ENCODE peak calls at places on chromosomes 16 and 17, in five cellular contexts. Y is MM.1S, R is adrenal gland, Q is PC-9, U is HL-60. M is an unnamed sample. For H3K27me3, the result is how much of the 10 kb centered on the place peaks cover.

GRCh38 chr16:67393111-67393789 is at the start of gene TPPP3:
- DNase-seq in Y (no peak), R (peak), Q (peak), U (no peak), M (no peak)

GRCh38 chr16:52496051-52496876 is 50.7 kb downstream of the TOX3 start:
- DNase-seq in Y (no peak), R (no peak), Q (no peak), U (no peak), M (no peak)

GRCh38 chr17:39703913-39704312 is 4.0 kb downstream of the ERBB2 start:
- DNase-seq in Y (no peak), R (no peak), Q (no peak), U (no peak), M (no peak)

GRCh38 chr17:77027271-77027670 is 113.5 kb upstream of the SEC14L1 start:
- DNase-seq in Y (no peak), R (no peak), Q (no peak), U (no peak), M (no peak)

GRCh38 chr17:76887809-76888208 is 19.6 kb downstream of the MGAT5B start:
- DNase-seq in Y (no peak), R (no peak), Q (no peak), U (no peak), M (no peak)

GRCh38 chr17:49832840-49833599 is 14.8 kb downstream of the TAC4 start:
- DNase-seq in Y (no peak), R (no peak), Q (no peak), U (no peak), M (no peak)

GRCh38 chr17:65099941-65100315 is 37.2 kb upstream of the RGS9 start:
- DNase-seq in Y (peak), R (peak), Q (peak), U (no peak), M (peak)

GRCh38 chr17:30534938-30535921 is 58.0 kb downstream of the GOSR1 start:
- DNase-seq in Y (no peak), R (no peak), Q (no peak), U (no peak), M (no peak)

GRCh38 chr16:65268331-65268730 is 146.5 kb upstream of the CDH11 start:
- DNase-seq in Y (no peak), R (no peak), Q (no peak), U (no peak), M (no peak)

GRCh38 chr17:76635039-76635438 is 8.5 kb downstream of the ST6GALNAC1 start:
- DNase-seq in Y (no peak), R (no peak), Q (no peak), U (no peak), M (no peak)

GRCh38 chr16:88455610-88456355 is 2.7 kb downstream of the ZFPM1 start:
- DNase-seq in Y (peak), R (peak), Q (peak), U (peak), M (no peak)

GRCh38 chr17:40833882-40834281 is 11.5 kb upstream of the KRT10 start:
- DNase-seq in Y (no peak), R (no peak), Q (no peak), U (no peak), M (no peak)

GRCh38 chr17:68599091-68599872 is 1.9 kb downstream of the FAM20A start:
- DNase-seq in Y (no peak), R (no peak), Q (no peak), U (no peak), M (no peak)

GRCh38 chr17:15298176-15298575 is 33.0 kb upstream of the PMP22 start:
- DNase-seq in Y (no peak), R (no peak), Q (no peak), U (no peak), M (no peak)

GRCh38 chr16:87536795-87537142 is 43.9 kb upstream of the ZCCHC14 start:
- DNase-seq in Y (no peak), R (no peak), Q (no peak), U (no peak), M (no peak)

GRCh38 chr17:4006165-4006589 is 41.9 kb upstream of the ATP2A3 start:
- DNase-seq in Y (no peak), R (no peak), Q (no peak), U (no peak), M (no peak)

GRCh38 chr17:49755681-49756283 is 8.1 kb downstream of the FAM117A start:
- DNase-seq in Y (no peak), R (no peak), Q (no peak), U (no peak), M (no peak)

GRCh38 chr16:67987460-67988160 is 7.3 kb upstream of the DPEP3 start:
- DNase-seq in Y (no peak), R (peak), Q (no peak), U (no peak), M (no peak)

GRCh38 chr16:65278874-65279273 is 157.0 kb upstream of the CDH11 start:
- DNase-seq in Y (no peak), R (no peak), Q (no peak), U (no peak), M (no peak)

GRCh38 chr17:48997827-48998556 is 807 bp downstream of the IGF2BP1 start:
- DNase-seq in Y (no peak), R (no peak), Q (no peak), U (peak), M (no peak)

GRCh38 chr16:50602531-50603205 is 54.5 kb downstream of the NKD1 start:
- DNase-seq in Y (no peak), R (no peak), Q (peak), U (no peak), M (no peak)

GRCh38 chr17:53794875-53795274 is 27.9 kb upstream of the KIF2B start:
- DNase-seq in Y (no peak), R (no peak), Q (no peak), U (no peak), M (no peak)

GRCh38 chr17:8753136-8753975 is 5.0 kb downstream of the SPDYE4 start:
- DNase-seq in Y (no peak), R (no peak), Q (no peak), U (no peak), M (no peak)

GRCh38 chr17:50301891-50302584 is 27.8 kb downstream of the TMEM92 start:
- DNase-seq in Y (peak), R (no peak), Q (no peak), U (peak), M (no peak)

GRCh38 chr17:73165616-73166404 is 1.0 kb downstream of the SSTR2 start:
- DNase-seq in Y (no peak), R (no peak), Q (no peak), U (no peak), M (no peak)

GRCh38 chr16:81167851-81168250 is 70.6 kb upstream of the BCO1 start:
- DNase-seq in Y (no peak), R (no peak), Q (no peak), U (no peak), M (no peak)

GRCh38 chr16:56202036-56202435 is 10.7 kb downstream of the GNAO1 start:
- DNase-seq in Y (no peak), R (no peak), Q (no peak), U (no peak), M (no peak)

GRCh38 chr17:43927101-43927935 is 15.0 kb downstream of the PPY start:
- DNase-seq in Y (no peak), R (no peak), Q (no peak), U (no peak), M (no peak)

GRCh38 chr17:50133028-50133768 is 3.2 kb upstream of the SAMD14 start:
- DNase-seq in Y (no peak), R (peak), Q (peak), U (no peak), M (no peak)

GRCh38 chr17:63423251-63423950 is 22.7 kb downstream of the CYB561 start:
- DNase-seq in Y (no peak), R (no peak), Q (no peak), U (no peak), M (no peak)

GRCh38 chr17:73640691-73641090 is 3.6 kb downstream of the SDK2 start:
- DNase-seq in Y (no peak), R (no peak), Q (no peak), U (no peak), M (no peak)

GRCh38 chr17:59830007-59830630 is 62.6 kb downstream of the TUBD1 start:
- DNase-seq in Y (no peak), R (no peak), Q (no peak), U (no peak), M (no peak)

GRCh38 chr16:67930678-67931211 is 917 bp downstream of the CTRL start:
- DNase-seq in Y (no peak), R (no peak), Q (no peak), U (no peak), M (no peak)

DNA sequence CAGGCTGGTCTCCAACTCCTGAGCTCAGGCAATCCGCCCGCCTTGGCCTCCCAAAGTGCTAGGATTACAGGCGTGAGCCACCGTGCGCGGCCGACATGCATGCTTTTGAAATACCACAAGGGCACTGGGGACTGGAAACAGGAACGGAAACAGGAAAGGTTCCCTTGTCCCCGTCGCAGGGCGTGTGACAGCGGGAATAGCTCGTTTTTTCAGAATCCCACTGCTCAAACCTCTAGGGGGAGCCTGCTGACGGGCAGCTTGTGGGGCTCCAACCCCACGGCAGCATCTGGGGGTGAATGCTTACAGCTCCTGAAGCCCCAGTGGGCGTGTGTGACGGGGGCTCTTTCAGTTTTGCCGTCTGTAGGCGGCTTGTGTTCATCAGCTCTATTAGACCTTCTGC is 18.8 kb upstream of the ASGR2 start:
- DNase-seq in Y (peak), R (peak), Q (peak), U (peak), M (no peak)
- TF ChIP-seq CTCF in Y (peak), R (peak), Q (no peak), U (no peak), M (peak)

GRCh38 chr16:72744064-72744793 is 303.7 kb downstream of the ZFHX3 start:
- DNase-seq in Y (no peak), R (no peak), Q (no peak), U (no peak), M (no peak)
- H3K27me3 ChIP-seq in Y (under half), R (under half), Q (under half), U (under half), M (under half)

DNA sequence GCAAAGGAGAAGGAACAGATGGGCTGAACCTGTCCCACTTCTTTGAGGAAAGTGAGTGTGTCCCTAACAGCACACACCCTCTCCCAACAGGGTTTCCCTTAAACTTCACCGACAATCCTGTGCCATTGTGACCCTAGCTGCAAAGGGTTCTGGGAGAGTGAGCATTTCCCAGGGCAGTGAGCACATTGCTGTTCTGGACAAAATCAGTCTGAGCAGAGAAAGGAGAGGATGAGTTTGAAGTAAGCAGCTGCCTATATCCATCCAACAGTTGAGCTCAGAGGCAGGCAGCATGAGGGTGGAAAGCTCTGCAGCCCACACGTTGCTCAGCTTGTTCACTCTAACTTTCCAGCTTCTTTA is 296.5 kb upstream of the MAF start:
- DNase-seq in Y (no peak), R (no peak), Q (no peak), U (no peak), M (no peak)
- TF ChIP-seq CTCF in Y (no peak), R (no peak), Q (no peak), U (no peak), M (no peak)

GRCh38 chr16:79864781-79865391 is 264.3 kb upstream of the MAF start:
- DNase-seq in Y (no peak), R (no peak), Q (no peak), U (no peak), M (no peak)

GRCh38 chr16:79864032-79864780 is 263.7 kb upstream of the MAF start:
- DNase-seq in Y (no peak), R (no peak), Q (no peak), U (no peak), M (no peak)

GRCh38 chr16:79865918-79866317 is 265.4 kb upstream of the MAF start:
- DNase-seq in Y (no peak), R (no peak), Q (no peak), U (no peak), M (no peak)

GRCh38 chr16:79862601-79863000 is 262.1 kb upstream of the MAF start:
- DNase-seq in Y (no peak), R (no peak), Q (no peak), U (no peak), M (no peak)

GRCh38 chr16:79863128-79864031 is 262.8 kb upstream of the MAF start:
- DNase-seq in Y (no peak), R (no peak), Q (no peak), U (no peak), M (no peak)
- H3K27me3 ChIP-seq in Y (under half), R (under half), Q (half or more), U (under half), M (under half)

GRCh38 chr17:36147601-36148000 is 28.8 kb downstream of the TBC1D3B start:
- DNase-seq in Y (no peak), R (no peak), Q (no peak), U (no peak), M (no peak)

GRCh38 chr17:36151891-36152638 is 24.4 kb downstream of the TBC1D3B start:
- DNase-seq in Y (no peak), R (no peak), Q (no peak), U (no peak), M (no peak)

GRCh38 chr17:36148559-36149295 is 27.7 kb downstream of the TBC1D3B start:
- DNase-seq in Y (peak), R (peak), Q (peak), U (peak), M (no peak)

GRCh38 chr17:36152639-36153120 is 23.8 kb downstream of the TBC1D3B start:
- DNase-seq in Y (peak), R (no peak), Q (no peak), U (no peak), M (no peak)

GRCh38 chr17:36149296-36149820 is 27.1 kb downstream of the TBC1D3B start:
- DNase-seq in Y (no peak), R (peak), Q (no peak), U (peak), M (no peak)
- TF ChIP-seq CTCF in Y (no peak), R (no peak), Q (peak), U (no peak), M (no peak)

M was measured in kidney epithelial cell.